ENCODE peak calls at places on chromosome 20, in five cellular contexts. R is breast epithelium, F is endothelial cell of umbilical vein, A is spleen, U is suprapubic skin. G is an unnamed sample.

GRCh38 chr20:3071610-3072529 is at the start of gene OXT:
- DNase-seq in R (no peak), F (peak), A (peak), U (no peak), G (no peak)

GRCh38 chr20:32767418-32768198 is 5.4 kb downstream of the DNMT3B start:
- DNase-seq in R (no peak), F (no peak), A (no peak), U (no peak), G (no peak)

GRCh38 chr20:60131375-60131774 is 173.2 kb downstream of the CDH26 start:
- DNase-seq in R (no peak), F (no peak), A (no peak), U (no peak), G (no peak)

GRCh38 chr20:16944753-16945152 is 196.6 kb downstream of the OTOR start:
- DNase-seq in R (no peak), F (no peak), A (no peak), U (no peak), G (no peak)

GRCh38 chr20:57849126-57849867 is 139.5 kb upstream of the PMEPA1 start:
- DNase-seq in R (peak), F (no peak), A (no peak), U (peak), G (no peak)

GRCh38 chr20:6525447-6526303 is 241.8 kb upstream of the BMP2 start:
- DNase-seq in R (no peak), F (no peak), A (no peak), U (no peak), G (no peak)

GRCh38 chr20:23671479-23671878 is 17.4 kb downstream of the CST4 start:
- DNase-seq in R (no peak), F (no peak), A (no peak), U (no peak), G (no peak)

GRCh38 chr20:1280421-1281102 is 14.5 kb downstream of the SNPH start:
- DNase-seq in R (no peak), F (no peak), A (no peak), U (peak), G (no peak)

DNA sequence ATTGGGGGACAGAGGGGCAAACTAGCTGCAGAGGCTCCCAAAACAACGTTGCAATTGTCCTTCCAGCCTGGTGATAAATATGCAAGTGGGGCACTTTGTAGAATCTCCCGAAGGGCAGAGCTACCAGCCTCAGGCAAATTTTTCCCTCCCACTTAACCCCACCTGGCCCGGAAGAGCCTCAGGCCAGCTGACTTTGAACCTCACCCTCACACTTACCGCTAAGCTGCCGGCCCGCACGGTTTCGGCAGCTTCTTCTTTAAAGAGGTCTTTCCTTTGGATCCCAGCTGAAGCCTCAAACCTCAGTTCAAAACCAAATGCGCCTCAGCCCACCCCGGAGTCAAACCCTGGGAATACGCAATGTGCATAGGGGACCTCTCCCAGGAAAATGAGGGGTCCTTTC is 2.5 kb downstream of the OVOL2 start:
- DNase-seq in R (no peak), F (no peak), A (no peak), U (no peak), G (no peak)
- TF ChIP-seq POLR2AphosphoS5 in R (no peak), F (no peak), A (no peak), U (no peak), G (no peak)

DNA sequence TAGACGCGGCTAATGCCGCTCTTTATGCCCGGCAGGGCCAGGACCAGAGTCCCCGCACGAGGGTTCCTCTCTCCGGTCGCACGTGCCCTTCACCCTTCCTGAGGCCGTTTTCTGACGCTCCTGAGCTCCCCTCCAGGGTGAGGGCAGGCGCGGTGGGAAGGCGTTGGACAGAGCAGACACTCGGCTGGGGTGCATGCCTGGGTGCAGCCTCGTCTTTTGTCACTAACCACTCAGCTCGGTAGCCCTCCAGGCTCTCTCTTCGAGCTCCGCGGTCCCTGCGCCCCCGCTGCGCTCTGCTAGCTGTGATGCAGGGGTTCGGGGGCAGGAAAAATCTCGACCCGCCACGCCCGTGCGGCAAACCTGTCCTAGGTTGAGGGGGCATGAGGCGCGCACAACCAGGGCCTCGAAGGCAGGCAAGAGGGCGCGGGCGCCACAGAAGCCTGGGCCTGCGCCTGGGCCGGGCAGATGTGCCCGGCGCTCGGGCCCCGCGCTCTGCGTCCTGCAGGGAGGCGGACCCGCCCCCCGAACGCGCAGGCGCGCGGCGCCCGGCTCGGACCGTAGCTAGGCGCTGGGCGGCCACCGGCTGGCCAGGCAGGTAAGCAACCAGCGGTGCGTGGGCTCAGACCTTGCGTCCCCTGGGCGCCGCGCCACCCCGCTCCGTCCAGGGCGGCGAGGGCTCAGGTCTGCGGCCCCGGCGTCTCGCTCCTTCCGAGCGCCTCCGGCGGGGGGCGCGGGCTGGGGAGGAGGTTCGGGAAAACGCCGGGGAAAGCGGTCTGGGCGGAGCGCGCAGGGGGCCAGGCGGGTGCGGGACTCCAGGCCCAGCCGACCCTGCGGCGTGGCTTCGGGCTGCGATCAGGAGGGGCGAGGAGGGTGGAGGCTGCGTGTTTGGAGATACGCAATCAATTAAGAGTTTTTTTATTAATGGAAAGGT is at the start of gene L3MBTL1:
- DNase-seq in R (no peak), F (peak), A (peak), U (no peak), G (no peak)
- TF ChIP-seq POLR2A in R (no peak), F (no peak), A (no peak), U (no peak), G (no peak)

GRCh38 chr20:62980970-62981369 is 25.8 kb downstream of the BHLHE23 start:
- DNase-seq in R (no peak), F (no peak), A (no peak), U (no peak), G (no peak)
- TF ChIP-seq POLR2AphosphoS5 in R (no peak), F (no peak), A (no peak), U (no peak), G (no peak)

DNA sequence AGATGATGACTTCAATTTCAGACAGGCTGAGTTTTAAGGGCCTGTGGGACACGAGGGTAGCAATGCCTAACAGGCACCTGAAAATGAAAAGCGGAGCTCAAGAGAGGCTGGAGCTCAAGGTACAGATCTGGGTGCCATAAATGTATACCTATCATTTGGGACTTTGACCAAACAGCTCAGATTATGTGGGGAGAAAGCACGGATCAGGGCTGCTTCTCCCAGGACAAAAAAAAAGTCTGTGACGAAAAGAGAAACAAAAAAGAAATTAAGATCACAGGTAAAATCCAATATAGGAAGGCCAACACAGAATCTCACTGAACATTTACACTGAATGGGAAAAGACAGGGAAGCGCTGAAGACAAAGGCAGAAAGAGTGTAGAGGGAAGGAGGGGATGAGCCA is 1.9 kb downstream of the PRELID3B start:
- DNase-seq in R (no peak), F (no peak), A (no peak), U (no peak), G (no peak)
- TF ChIP-seq POLR2A in R (no peak), F (no peak), A (no peak), U (no peak), G (no peak)

GRCh38 chr20:36585410-36586125 is 12.2 kb downstream of the TGIF2 start:
- DNase-seq in R (no peak), F (no peak), A (no peak), U (no peak), G (no peak)
- TF ChIP-seq POLR2AphosphoS5 in R (no peak), F (no peak), A (no peak), U (no peak), G (no peak)

DNA sequence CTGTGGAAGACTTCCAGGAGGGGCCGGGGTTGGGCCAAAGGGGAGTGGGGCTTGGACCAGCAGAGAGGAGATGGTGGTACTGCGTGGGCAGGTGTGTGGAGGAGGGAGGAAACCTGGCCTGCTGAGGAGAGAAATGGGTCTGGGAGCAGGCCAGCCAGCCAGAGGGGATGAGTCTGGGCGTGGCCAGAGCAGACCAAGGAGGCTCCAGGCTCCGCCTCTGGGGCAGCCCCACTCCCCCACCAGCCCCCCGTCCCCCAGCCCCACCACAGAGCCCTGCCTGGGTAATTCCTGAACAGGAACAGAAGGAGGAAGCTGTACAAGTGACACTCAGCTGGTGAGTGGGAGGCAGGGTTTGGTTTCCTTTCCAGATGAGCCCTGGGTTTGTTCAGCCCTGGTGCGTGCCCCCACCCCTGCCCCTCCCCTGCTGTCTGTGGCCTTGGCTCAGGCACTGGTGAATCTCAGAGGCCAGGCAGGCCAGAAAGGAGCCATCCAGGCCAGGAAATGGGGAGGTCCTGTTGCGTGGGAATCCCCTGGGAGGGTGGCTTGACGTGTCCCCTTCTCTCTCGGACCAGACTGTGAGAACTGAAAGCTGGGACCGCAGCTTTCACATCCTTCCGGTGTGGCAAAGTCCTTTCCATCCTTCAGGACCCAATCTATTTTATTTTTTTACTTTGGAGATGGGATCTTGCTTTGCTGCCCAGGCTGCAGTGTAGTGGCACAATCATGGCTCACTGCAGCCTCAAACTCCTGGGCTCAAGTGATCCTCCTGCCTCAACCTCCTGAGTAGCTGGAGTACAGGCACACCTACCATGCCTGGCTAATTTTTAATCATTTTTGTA is 9.4 kb upstream of the SRC start:
- DNase-seq in R (no peak), F (no peak), A (peak), U (no peak), G (peak)
- TF ChIP-seq POLR2A in R (no peak), F (no peak), A (no peak), U (no peak), G (no peak)

GRCh38 chr20:50338479-50339195 is 148.0 kb downstream of the CEBPB start:
- DNase-seq in R (no peak), F (no peak), A (peak), U (no peak), G (peak)

GRCh38 chr20:50337521-50338466 is 147.2 kb downstream of the CEBPB start:
- DNase-seq in R (no peak), F (no peak), A (peak), U (no peak), G (no peak)

GRCh38 chr20:50340586-50340985 is 150.0 kb downstream of the CEBPB start:
- DNase-seq in R (no peak), F (no peak), A (no peak), U (no peak), G (no peak)

GRCh38 chr20:50341050-50341449 is 150.4 kb downstream of the CEBPB start:
- DNase-seq in R (no peak), F (no peak), A (no peak), U (no peak), G (no peak)

GRCh38 chr20:50339196-50339901 is 148.7 kb downstream of the CEBPB start:
- DNase-seq in R (no peak), F (no peak), A (peak), U (no peak), G (no peak)
- TF ChIP-seq POLR2AphosphoS5 in R (no peak), F (no peak), A (no peak), U (no peak), G (no peak)